ENCODE peak calls at places on chromosomes 6 and 20, in nine cellular contexts. I is H4; B is left cardiac atrium; S is sciatic nerve; K is H54; X is activated naive CD4-positive, alpha-beta T cell treated with anti-CD3 and anti-CD28 coated beads, Interleukin-2, amount 10 ng/mL, durations not matched to agents 7 days and 5 days; T is posterior vena cava; P is tibial artery; J is DMS 273 treated with DMSO at 0.1 percent for 48 hours. R is an unnamed sample.

GRCh38 chr6:41408982-41409381 is 73.6 kb downstream of the NCR2 start:
- DNase-seq in I (no peak), B (no peak), S (no peak), K (no peak), X (no peak), T (no peak), P (no peak), J (no peak), R (no peak)

GRCh38 chr6:30926644-30927043 is 5.3 kb downstream of the SFTA2 start:
- DNase-seq in I (no peak), B (peak; percentile 36), S (no peak), K (peak; percentile 49), X (no peak), T (no peak), P (no peak), J (no peak), R (no peak)

GRCh38 chr6:117483645-117484016 is 1.2 kb downstream of the DCBLD1 start:
- DNase-seq in I (no peak), B (no peak), S (no peak), K (peak; percentile 19), X (peak; percentile 31), T (no peak), P (no peak), J (peak; percentile 55), R (no peak)

GRCh38 chr20:16518068-16518783 is 55.0 kb downstream of the KIF16B start:
- DNase-seq in I (peak; percentile 40), B (no peak), S (no peak), K (peak; percentile 35), X (peak; percentile 32), T (no peak), P (no peak), J (peak; percentile 50), R (no peak)

GRCh38 chr20:24389686-24390085 is 79.7 kb upstream of the SYNDIG1 start:
- DNase-seq in I (no peak), B (peak; percentile 27), S (no peak), K (no peak), X (peak; percentile 79), T (no peak), P (peak; percentile 52), J (no peak), R (no peak)

GRCh38 chr6:168514216-168514615 is 73.2 kb downstream of the SMOC2 start:
- DNase-seq in I (peak; percentile 8), B (peak; percentile 65), S (peak; percentile 82), K (no peak), X (no peak), T (peak; percentile 93), P (peak; percentile 58), J (no peak), R (no peak)

GRCh38 chr6:43077981-43078411 is 1.9 kb downstream of the PTK7 start:
- DNase-seq in I (no peak), B (no peak), S (no peak), K (no peak), X (no peak), T (no peak), P (no peak), J (no peak), R (no peak)

GRCh38 chr20:34982270-34983088 is 26.8 kb downstream of the MYH7B start:
- DNase-seq in I (no peak), B (peak; percentile 21), S (no peak), K (no peak), X (no peak), T (no peak), P (no peak), J (no peak), R (no peak)

GRCh38 chr6:134111062-134111677 is 58.7 kb upstream of the SLC2A12 start:
- DNase-seq in I (peak; percentile 70), B (no peak), S (no peak), K (peak; percentile 28), X (peak; percentile 60), T (no peak), P (no peak), J (peak; percentile 28), R (no peak)

GRCh38 chr6:104688283-104688969 is 171.3 kb downstream of the HACE1 start:
- DNase-seq in I (no peak), B (no peak), S (no peak), K (no peak), X (no peak), T (no peak), P (no peak), J (no peak), R (no peak)

GRCh38 chr6:169669147-169669546 is 32.7 kb downstream of the WDR27 start:
- DNase-seq in I (no peak), B (no peak), S (no peak), K (no peak), X (no peak), T (no peak), P (no peak), J (no peak), R (no peak)

GRCh38 chr6:130775421-130776012 is 51.7 kb upstream of the SMLR1 start:
- DNase-seq in I (no peak), B (no peak), S (no peak), K (no peak), X (no peak), T (no peak), P (no peak), J (no peak), R (no peak)

GRCh38 chr20:21508230-21509078 is 5.4 kb downstream of the NKX2-2 start:
- DNase-seq in I (no peak), B (no peak), S (no peak), K (no peak), X (no peak), T (no peak), P (no peak), J (no peak), R (no peak)

GRCh38 chr6:36784379-36784636 is 54.9 kb downstream of the CPNE5 start:
- DNase-seq in I (no peak), B (no peak), S (no peak), K (no peak), X (no peak), T (no peak), P (no peak), J (no peak), R (no peak)

GRCh38 chr6:41040101-41040910 is 1.3 kb upstream of the UNC5CL start:
- DNase-seq in I (peak; percentile 50), B (no peak), S (no peak), K (peak; percentile 60), X (no peak), T (no peak), P (no peak), J (no peak), R (no peak)

GRCh38 chr6:7108196-7108963 is 619 bp downstream of the RREB1 start:
- DNase-seq in I (no peak), B (peak; percentile 76), S (peak; percentile 79), K (peak; percentile 55), X (peak; percentile 63), T (peak; percentile 92), P (peak; percentile 49), J (no peak), R (peak; percentile 73)

GRCh38 chr6:7129784-7130569 is 22.2 kb downstream of the RREB1 start:
- DNase-seq in I (peak; percentile 44), B (peak; percentile 57), S (no peak), K (no peak), X (no peak), T (peak; percentile 90), P (no peak), J (no peak), R (no peak)

GRCh38 chr20:8172191-8172590 is 40.1 kb downstream of the PLCB1 start:
- DNase-seq in I (no peak), B (no peak), S (no peak), K (no peak), X (no peak), T (no peak), P (no peak), J (no peak), R (no peak)

GRCh38 chr20:24746351-24746685 is 202.8 kb upstream of the CST7 start:
- DNase-seq in I (peak; percentile 95), B (no peak), S (peak; percentile 48), K (peak; percentile 94), X (no peak), T (no peak), P (no peak), J (peak; percentile 76), R (peak; percentile 66)

GRCh38 chr20:43961116-43961515 is 46.5 kb downstream of the TOX2 start:
- DNase-seq in I (no peak), B (no peak), S (no peak), K (no peak), X (no peak), T (peak; percentile 15), P (no peak), J (no peak), R (no peak)

GRCh38 chr6:150813319-150813992 is 52.0 kb upstream of the MTHFD1L start:
- DNase-seq in I (no peak), B (no peak), S (no peak), K (no peak), X (no peak), T (no peak), P (no peak), J (no peak), R (no peak)

GRCh38 chr6:36753671-36754485 is 56.3 kb downstream of the RAB44 start:
- DNase-seq in I (no peak), B (no peak), S (no peak), K (no peak), X (no peak), T (no peak), P (no peak), J (no peak), R (no peak)

GRCh38 chr6:166058064-166058739 is 109.4 kb downstream of the TBXT start:
- DNase-seq in I (no peak), B (peak; percentile 40), S (no peak), K (no peak), X (no peak), T (no peak), P (no peak), J (no peak), R (no peak)

GRCh38 chr6:140285471-140285870 is 911.0 kb upstream of the CITED2 start:
- DNase-seq in I (no peak), B (no peak), S (no peak), K (no peak), X (no peak), T (no peak), P (no peak), J (no peak), R (no peak)

GRCh38 chr6:112618796-112619195 is 271.7 kb downstream of the RFPL4B start:
- DNase-seq in I (no peak), B (no peak), S (no peak), K (no peak), X (no peak), T (no peak), P (no peak), J (no peak), R (no peak)

GRCh38 chr20:51495921-51496545 is 46.5 kb downstream of the NFATC2 start:
- DNase-seq in I (no peak), B (no peak), S (no peak), K (no peak), X (no peak), T (no peak), P (no peak), J (no peak), R (no peak)

GRCh38 chr6:8888468-8888867 is 453.1 kb upstream of the SLC35B3 start:
- DNase-seq in I (peak; percentile 33), B (no peak), S (no peak), K (no peak), X (no peak), T (no peak), P (no peak), J (no peak), R (no peak)

GRCh38 chr6:167945937-167946485 is 51.5 kb upstream of the KIF25 start:
- DNase-seq in I (no peak), B (no peak), S (no peak), K (no peak), X (no peak), T (no peak), P (no peak), J (no peak), R (no peak)

GRCh38 chr6:147642458-147642857 is 134.0 kb downstream of the SAMD5 start:
- DNase-seq in I (peak; percentile 67), B (no peak), S (no peak), K (no peak), X (no peak), T (no peak), P (no peak), J (no peak), R (no peak)

GRCh38 chr6:30259140-30260035 is 46.2 kb upstream of the TRIM26 start:
- DNase-seq in I (peak; percentile 60), B (peak; percentile 78), S (peak; percentile 80), K (peak; percentile 79), X (peak; percentile 82), T (peak; percentile 89), P (peak; percentile 72), J (peak; percentile 40), R (peak; percentile 74)

GRCh38 chr20:49284818-49285217 is 7.0 kb upstream of the ZNFX1 start:
- DNase-seq in I (no peak), B (no peak), S (no peak), K (no peak), X (no peak), T (no peak), P (no peak), J (no peak), R (no peak)